ENCODE peak calls at places on chromosomes 1 and 21, in seven cellular contexts. O, S, T, C, Z, F and P are unnamed samples. For H3K4me1 and H3K9me3, the result is how much of the 10 kb centered on the place peaks cover.

GRCh38 chr1:117658676-117659075 is 52.8 kb downstream of the TENT5C start:
- DNase-seq in Z (peak), O (no peak), C (no peak), F (peak), T (no peak), S (no peak), P (peak)

GRCh38 chr1:8712413-8713229 is 104.8 kb downstream of the RERE start:
- DNase-seq in C (peak), T (no peak), O (no peak), S (peak), F (peak), Z (no peak), P (no peak)

GRCh38 chr1:81190003-81190402 is 610.7 kb upstream of the ADGRL2 start:
- DNase-seq in C (no peak), S (no peak), T (no peak), F (no peak), O (no peak), Z (no peak), P (no peak)

GRCh38 chr1:201591981-201592380 is 53.1 kb downstream of the NAV1 start:
- DNase-seq in C (no peak), O (no peak), S (no peak), T (no peak), Z (no peak), F (no peak), P (no peak)

GRCh38 chr1:67947114-67947513 is 103.3 kb downstream of the DIRAS3 start:
- DNase-seq in T (no peak), Z (no peak), F (no peak), S (no peak), O (no peak), C (no peak), P (no peak)

GRCh38 chr1:15426492-15427279 is 11.6 kb upstream of the CTRC start:
- DNase-seq in C (peak), O (no peak), Z (no peak), T (peak), S (no peak), F (peak), P (no peak)

GRCh38 chr1:164969256-164969655 is 387.3 kb downstream of the LMX1A start:
- DNase-seq in T (no peak), S (no peak), C (no peak), Z (no peak), F (no peak), O (no peak), P (no peak)

GRCh38 chr21:45979651-45980050 is 1.9 kb upstream of the COL6A1 start:
- DNase-seq in O (no peak), T (no peak), S (no peak), Z (no peak), F (no peak), C (no peak), P (no peak)

GRCh38 chr21:45522986-45523385 is 19.3 kb downstream of the SLC19A1 start:
- DNase-seq in T (no peak), O (no peak), Z (no peak), F (no peak), C (no peak), S (no peak), P (no peak)

GRCh38 chr1:116290920-116291465 is 82.1 kb upstream of the ATP1A1 start:
- DNase-seq in S (no peak), C (no peak), F (no peak), Z (no peak), T (no peak), O (no peak), P (no peak)

GRCh38 chr1:170307426-170307825 is 161.7 kb downstream of the NTMT2 start:
- DNase-seq in S (peak), F (no peak), T (no peak), Z (no peak), O (no peak), C (peak), P (no peak)

GRCh38 chr1:42379794-42380616 is 587 bp upstream of the RIMKLA start:
- DNase-seq in Z (no peak), C (peak), O (no peak), F (no peak), T (no peak), S (no peak), P (no peak)

GRCh38 chr1:12161662-12162458 is 4.9 kb upstream of the TNFRSF1B start:
- DNase-seq in O (peak), F (peak), T (peak), S (peak), Z (peak), C (peak), P (peak)
- H3K27ac ChIP-seq in O (peak), F (peak), T (peak), S (no peak), Z (no peak), C (peak), P (peak)

GRCh38 chr1:6270432-6270831 is 9.5 kb upstream of the GPR153 start:
- DNase-seq in Z (no peak), F (peak), C (no peak), S (no peak), T (no peak), O (no peak), P (no peak)
- H3K4me1 ChIP-seq in Z (under half), F (under half), C (under half), S (under half), T (under half), O (under half), P (under half)

GRCh38 chr1:247193958-247194357 is 22.1 kb upstream of the ZNF124 start:
- DNase-seq in T (no peak), O (no peak), F (no peak), C (no peak), S (no peak), Z (no peak), P (no peak)

GRCh38 chr1:247184254-247184653 is 12.4 kb upstream of the ZNF124 start:
- DNase-seq in S (no peak), C (no peak), O (no peak), Z (no peak), F (no peak), T (no peak), P (no peak)

GRCh38 chr1:247189981-247190798 is 18.4 kb upstream of the ZNF124 start:
- DNase-seq in F (no peak), T (no peak), S (no peak), O (no peak), C (no peak), Z (no peak), P (no peak)
- H3K9me3 ChIP-seq in F (under half), T (under half), S (half or more), O (half or more), C (under half), Z (under half), P (under half)

GRCh38 chr1:236163460-236164153 is 21.3 kb downstream of the GPR137B start:
- DNase-seq in C (no peak), F (no peak), O (no peak), S (no peak), T (no peak), Z (no peak), P (no peak)

GRCh38 chr1:236158719-236159118 is 16.4 kb downstream of the GPR137B start:
- DNase-seq in O (no peak), Z (no peak), F (no peak), S (no peak), T (no peak), C (no peak), P (no peak)

GRCh38 chr1:236159704-236160539 is 17.6 kb downstream of the GPR137B start:
- DNase-seq in F (peak), T (no peak), C (no peak), O (no peak), Z (no peak), S (no peak), P (no peak)

GRCh38 chr1:236161230-236161629 is 18.9 kb downstream of the GPR137B start:
- DNase-seq in O (no peak), T (no peak), F (no peak), C (no peak), Z (no peak), S (no peak), P (no peak)

GRCh38 chr1:236160540-236161127 is 18.3 kb downstream of the GPR137B start:
- DNase-seq in C (no peak), Z (no peak), O (no peak), S (no peak), F (no peak), T (no peak), P (no peak)
- H3K27ac ChIP-seq in C (no peak), Z (no peak), O (no peak), S (no peak), F (no peak), T (no peak), P (no peak)

GRCh38 chr1:33331444-33332356 is 10.8 kb upstream of the A3GALT2 start:
- DNase-seq in O (no peak), F (no peak), C (no peak), T (no peak), Z (no peak), S (no peak), P (no peak)
- H3K4me1 ChIP-seq in O (half or more), F (under half), C (half or more), T (half or more), Z (under half), S (half or more), P (under half)

GRCh38 chr1:11507309-11507708 is 28.4 kb downstream of the DISP3 start:
- DNase-seq in Z (no peak), T (no peak), S (no peak), O (no peak), C (no peak), F (no peak), P (no peak)
- H3K9me3 ChIP-seq in Z (under half), T (under half), S (under half), O (under half), C (under half), F (under half), P (under half)

DNA sequence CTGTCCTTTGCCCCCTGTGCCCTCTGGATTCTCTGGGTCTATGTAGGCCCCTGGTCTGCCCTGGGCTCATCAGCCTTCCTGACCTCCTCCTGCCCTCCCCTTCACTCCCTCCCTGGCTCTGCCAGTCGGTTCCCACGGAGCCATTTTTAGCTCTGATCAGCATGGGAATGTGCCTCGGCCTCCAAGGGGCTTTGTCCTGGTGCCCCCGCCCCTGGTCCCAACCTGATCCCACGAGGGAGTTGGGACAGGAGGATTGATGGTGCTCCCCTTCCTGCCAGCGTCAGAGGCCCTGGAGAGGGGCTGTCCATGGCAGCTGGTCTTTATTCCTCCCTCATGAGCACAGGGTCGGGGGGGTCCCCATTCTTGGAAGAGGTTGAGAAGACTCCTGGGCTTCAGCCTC is 24.9 kb downstream of the ETNK2 start:
- DNase-seq in C (no peak), S (no peak), F (no peak), T (no peak), O (no peak), Z (no peak), P (no peak)
- H3K27ac ChIP-seq in C (no peak), S (no peak), F (no peak), T (peak), O (peak), Z (no peak), P (no peak)

DNA sequence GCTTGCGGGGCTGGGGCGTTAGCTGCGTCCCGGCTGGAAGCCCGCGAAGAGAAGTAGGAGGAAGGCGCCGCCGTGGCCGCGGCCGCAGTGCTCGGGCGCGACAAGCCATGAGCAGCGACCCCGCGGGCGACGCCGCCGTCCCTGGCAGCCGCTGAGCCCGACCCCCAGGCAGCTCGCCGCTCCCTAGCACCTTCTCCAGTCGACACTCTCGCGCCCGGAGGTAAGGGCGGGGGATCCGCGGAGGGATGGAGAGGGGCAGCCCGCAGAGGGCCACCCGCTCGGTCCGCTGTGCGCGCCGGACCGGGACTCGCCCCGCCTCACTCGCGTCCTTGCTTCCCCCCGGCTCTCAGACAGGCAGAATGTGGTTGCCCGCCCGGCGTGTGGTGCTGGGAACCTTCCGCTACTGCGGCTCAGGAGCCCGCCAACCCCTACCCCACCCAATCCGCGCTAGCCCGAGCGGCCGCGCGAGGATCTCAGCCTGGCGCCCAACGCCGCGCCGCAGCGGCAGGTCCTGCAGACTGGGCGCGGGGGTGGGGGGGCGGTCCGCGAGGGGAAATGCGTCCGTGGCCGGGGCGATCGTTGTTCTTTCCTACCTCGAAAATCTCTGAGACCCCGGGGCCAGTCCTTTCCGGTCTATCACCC is at the start of gene LRRC8C:
- DNase-seq in C (peak), O (peak), T (no peak), S (peak), Z (peak), F (peak), P (peak)
- H3K4me1 ChIP-seq in C (under half), O (under half), T (under half), S (under half), Z (half or more), F (under half), P (half or more)

GRCh38 chr1:239558559-239558958 is 172.2 kb downstream of the CHRM3 start:
- DNase-seq in T (no peak), S (no peak), Z (no peak), C (no peak), F (no peak), O (no peak), P (no peak)
- H3K9me3 ChIP-seq in T (under half), S (under half), Z (under half), C (under half), F (under half), O (under half), P (under half)

DNA sequence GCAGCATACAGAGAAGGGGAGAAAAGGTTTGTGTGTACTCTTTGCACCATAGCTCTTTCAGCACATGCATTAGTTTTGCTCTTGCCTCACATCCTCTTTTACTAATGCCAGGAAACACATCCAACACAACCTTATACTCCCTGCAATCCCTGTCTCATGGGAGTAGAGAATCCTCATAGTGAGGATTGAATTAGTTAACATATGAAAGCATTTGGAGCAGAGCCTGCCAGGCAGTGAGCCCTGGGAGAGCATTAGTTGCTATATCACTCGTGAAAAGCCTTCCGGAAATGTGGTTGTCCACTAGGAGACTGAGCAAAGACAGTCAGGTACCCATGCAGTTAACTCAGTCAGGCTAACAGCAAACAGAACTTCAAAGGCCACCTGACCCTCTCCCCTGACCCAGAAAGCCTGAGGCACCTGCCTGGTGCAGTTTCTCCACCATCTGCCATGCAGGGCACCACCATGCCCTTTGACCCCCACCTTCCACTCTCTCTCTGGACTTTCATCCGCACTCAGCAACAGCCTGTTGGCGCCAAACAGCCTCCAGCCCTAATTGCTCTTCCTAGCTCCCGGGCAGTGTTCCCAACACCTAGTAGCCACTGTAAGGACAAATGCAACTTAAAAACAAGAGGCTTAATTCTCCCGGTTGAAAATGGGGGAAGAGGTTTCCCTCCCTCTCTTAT is 14.9 kb upstream of the AGT start:
- DNase-seq in F (peak), O (no peak), Z (no peak), S (no peak), T (no peak), C (no peak), P (no peak)
- H3K27ac ChIP-seq in F (peak), O (peak), Z (no peak), S (no peak), T (no peak), C (no peak), P (no peak)